ENCODE peak calls at places on chromosomes 13 and 19, in nine cellular contexts. T is non-pigmented ciliary epithelial cell; O is stimulated activated CD8-positive, alpha-beta memory T cell treated with anti-CD3 and anti-CD28 coated beads, Interleukin-12 subunit alpha, Interleukin-12 subunit beta, amount 100 ng/mL, for 1 hour; I is substantia nigra; M is progenitor cell of endocrine pancreas; Y is Right ventricle myocardium inferior; Q is stimulated activated CD4-positive, alpha-beta T cell treated with anti-CD3 and anti-CD28 coated beads, Interleukin-2, amount 100 ng/mL, for 24 hours; X is AG09309; C is tibial artery. G is an unnamed sample.

GRCh38 chr19:44430956-44431355 is 17.3 kb downstream of the ZNF229 start:
- DNase-seq in T (no peak), O (no peak), I (no peak), M (no peak), Y (no peak), Q (no peak), X (no peak), C (no peak), G (no peak)

GRCh38 chr19:53388168-53388567 is 6.8 kb upstream of the ZNF765 start:
- DNase-seq in T (no peak), O (no peak), I (no peak), M (no peak), Y (no peak), Q (no peak), X (no peak), C (no peak), G (no peak)

GRCh38 chr13:102690883-102691282 is 4.0 kb downstream of the METTL21C start:
- DNase-seq in T (no peak), O (no peak), I (no peak), M (no peak), Y (no peak), Q (no peak), X (no peak), C (no peak), G (no peak)

GRCh38 chr13:70784590-70784989 is 676.3 kb upstream of the KLHL1 start:
- DNase-seq in T (no peak), O (no peak), I (no peak), M (no peak), Y (no peak), Q (no peak), X (no peak), C (no peak), G (no peak)

GRCh38 chr13:45895880-45896279 is 44.3 kb upstream of the SIAH3 start:
- DNase-seq in T (no peak), O (no peak), I (no peak), M (no peak), Y (no peak), Q (no peak), X (no peak), C (no peak), G (no peak)

GRCh38 chr13:22993148-22993547 is 187.6 kb upstream of the SGCG start:
- DNase-seq in T (no peak), O (no peak), I (no peak), M (no peak), Y (no peak), Q (no peak), X (no peak), C (no peak), G (no peak)

GRCh38 chr19:14443632-14444216 is 10.6 kb downstream of the PKN1 start:
- DNase-seq in T (no peak), O (no peak), I (no peak), M (no peak), Y (no peak), Q (no peak), X (no peak), C (no peak), G (no peak)

GRCh38 chr13:44713793-44714469 is 137.8 kb upstream of the TSC22D1 start:
- DNase-seq in T (peak), O (no peak), I (no peak), M (no peak), Y (no peak), Q (no peak), X (peak), C (no peak), G (peak)

GRCh38 chr19:33189453-33189852 is 4.7 kb upstream of the LRP3 start:
- DNase-seq in T (no peak), O (no peak), I (no peak), M (no peak), Y (no peak), Q (no peak), X (no peak), C (no peak), G (no peak)

GRCh38 chr19:1285737-1286360 is at the start of gene EFNA2:
- DNase-seq in T (no peak), O (no peak), I (no peak), M (no peak), Y (no peak), Q (no peak), X (no peak), C (no peak), G (no peak)

GRCh38 chr13:21616880-21617279 is 12.9 kb upstream of the MICU2 start:
- DNase-seq in T (no peak), O (no peak), I (no peak), M (no peak), Y (no peak), Q (no peak), X (no peak), C (no peak), G (no peak)

GRCh38 chr19:12137541-12137940 is 2.6 kb downstream of the ZNF20 start:
- DNase-seq in T (no peak), O (no peak), I (no peak), M (no peak), Y (no peak), Q (peak), X (no peak), C (no peak), G (no peak)

GRCh38 chr13:76792680-76793334 is 93.4 kb downstream of the KCTD12 start:
- DNase-seq in T (peak), O (no peak), I (no peak), M (no peak), Y (no peak), Q (no peak), X (peak), C (no peak), G (no peak)

GRCh38 chr19:40228863-40229262 is 2.4 kb upstream of the CCNP start:
- DNase-seq in T (no peak), O (no peak), I (no peak), M (no peak), Y (no peak), Q (no peak), X (no peak), C (no peak), G (no peak)

GRCh38 chr19:38877781-38878574 is at the start of gene RINL:
- DNase-seq in T (no peak), O (peak), I (no peak), M (no peak), Y (no peak), Q (peak), X (no peak), C (no peak), G (no peak)

GRCh38 chr19:35911790-35912189 is 3.7 kb upstream of the TYROBP start:
- DNase-seq in T (no peak), O (no peak), I (no peak), M (no peak), Y (no peak), Q (peak), X (no peak), C (no peak), G (no peak)

GRCh38 chr13:37138169-37138568 is 32.7 kb upstream of the CSNK1A1L start:
- DNase-seq in T (no peak), O (no peak), I (no peak), M (no peak), Y (no peak), Q (no peak), X (no peak), C (no peak), G (no peak)

GRCh38 chr19:45542234-45542668 is 35.0 kb downstream of the VASP start:
- DNase-seq in T (no peak), O (no peak), I (no peak), M (no peak), Y (no peak), Q (no peak), X (no peak), C (no peak), G (no peak)

GRCh38 chr19:29255006-29255405 is 42.1 kb upstream of the UQCRFS1 start:
- DNase-seq in T (no peak), O (no peak), I (no peak), M (no peak), Y (no peak), Q (no peak), X (no peak), C (no peak), G (peak)

GRCh38 chr19:44609219-44609618 is 4.1 kb upstream of the IGSF23 start:
- DNase-seq in T (no peak), O (no peak), I (no peak), M (no peak), Y (no peak), Q (no peak), X (no peak), C (no peak), G (no peak)

GRCh38 chr19:50890422-50891252 is 17.4 kb downstream of the KLK2 start:
- DNase-seq in T (peak), O (no peak), I (no peak), M (no peak), Y (no peak), Q (no peak), X (no peak), C (no peak), G (no peak)

GRCh38 chr13:69980799-69981198 is 126.8 kb upstream of the ATXN8OS start:
- DNase-seq in T (no peak), O (no peak), I (no peak), M (no peak), Y (no peak), Q (no peak), X (no peak), C (no peak), G (no peak)